ENCODE peak calls at places on chromosomes 3 and 15, in eight cellular contexts. H is NCI-H1105; N is stimulated activated CD4-positive, alpha-beta T cell treated with anti-CD3 and anti-CD28 coated beads, Interleukin-15, amount 100 ng/mL, for 1 hour; R is mucosa of gallbladder; C is WTC11; Q is naive thymus-derived CD4-positive, alpha-beta T cell; S is left ventricle myocardium inferior; U is GM19239. D is an unnamed sample.

GRCh38 chr3:141407817-141408216 is 39.5 kb downstream of the ZBTB38 start:
- DNase-seq in H (no peak), N (no peak), R (no peak), C (no peak), Q (no peak), S (no peak), U (no peak), D (no peak)

GRCh38 chr15:60822403-60822802 is 343.5 kb upstream of the ICE2 start:
- DNase-seq in H (no peak), N (no peak), R (no peak), C (no peak), Q (no peak), S (no peak), U (no peak), D (no peak)

GRCh38 chr3:4757056-4757948 is 221.9 kb upstream of the BHLHE40 start:
- DNase-seq in H (no peak), N (no peak), R (peak), C (no peak), Q (no peak), S (no peak), U (no peak), D (no peak)

GRCh38 chr3:126401611-126402160 is 7.0 kb downstream of the CFAP100 start:
- DNase-seq in H (no peak), N (no peak), R (no peak), C (no peak), Q (no peak), S (no peak), U (no peak), D (no peak)

GRCh38 chr15:67832965-67833503 is 6.8 kb downstream of the RNU6-1 start:
- DNase-seq in H (no peak), N (no peak), R (no peak), C (peak), Q (no peak), S (no peak), U (no peak), D (no peak)

GRCh38 chr3:143337387-143337786 is 217.8 kb downstream of the CHST2 start:
- DNase-seq in H (no peak), N (no peak), R (no peak), C (no peak), Q (no peak), S (no peak), U (no peak), D (peak)

GRCh38 chr3:78279066-78279465 is 1239.2 kb downstream of the ROBO2 start:
- DNase-seq in H (no peak), N (no peak), R (no peak), C (no peak), Q (no peak), S (no peak), U (no peak), D (no peak)

GRCh38 chr15:63044645-63045437 is 2.3 kb downstream of the TPM1 start:
- DNase-seq in H (no peak), N (no peak), R (peak), C (no peak), Q (no peak), S (peak), U (no peak), D (no peak)

GRCh38 chr3:60743631-60744164 is 507.6 kb downstream of the FHIT start:
- DNase-seq in H (peak), N (no peak), R (no peak), C (peak), Q (no peak), S (no peak), U (no peak), D (no peak)

GRCh38 chr3:196156160-196156559 is 55.0 kb downstream of the ZDHHC19 start:
- DNase-seq in H (no peak), N (no peak), R (no peak), C (no peak), Q (no peak), S (no peak), U (no peak), D (no peak)

GRCh38 chr3:14810070-14810732 is 8.6 kb upstream of the FGD5 start:
- DNase-seq in H (peak), N (no peak), R (no peak), C (peak), Q (no peak), S (peak), U (no peak), D (no peak)

GRCh38 chr15:33116218-33116617 is 78.3 kb downstream of the FMN1 start:
- DNase-seq in H (no peak), N (no peak), R (no peak), C (no peak), Q (no peak), S (no peak), U (no peak), D (no peak)

GRCh38 chr3:22729981-22730380 is 473.1 kb upstream of the UBE2E2 start:
- DNase-seq in H (no peak), N (no peak), R (no peak), C (no peak), Q (no peak), S (no peak), U (no peak), D (no peak)

GRCh38 chr15:100383302-100384107 is 41.7 kb upstream of the ADAMTS17 start:
- DNase-seq in H (no peak), N (no peak), R (peak), C (peak), Q (peak), S (no peak), U (no peak), D (no peak)

GRCh38 chr15:24068102-24068501 is 381.0 kb upstream of the NDN start:
- DNase-seq in H (no peak), N (no peak), R (no peak), C (no peak), Q (no peak), S (no peak), U (no peak), D (no peak)

GRCh38 chr15:89880727-89881126 is 13.1 kb downstream of the AP3S2 start:
- DNase-seq in H (no peak), N (no peak), R (no peak), C (no peak), Q (no peak), S (no peak), U (no peak), D (no peak)

GRCh38 chr3:98343647-98344507 is 9.8 kb upstream of the OR5K4 start:
- DNase-seq in H (peak), N (no peak), R (peak), C (peak), Q (no peak), S (no peak), U (peak), D (peak)

GRCh38 chr15:31021067-31021665 is 29.7 kb upstream of the MTMR10 start:
- DNase-seq in H (no peak), N (no peak), R (no peak), C (no peak), Q (no peak), S (no peak), U (no peak), D (no peak)

GRCh38 chr15:45224596-45225217 is 27.3 kb upstream of the SLC28A2 start:
- DNase-seq in H (no peak), N (no peak), R (peak), C (no peak), Q (no peak), S (no peak), U (no peak), D (no peak)

GRCh38 chr15:81293728-81294500 is 30.0 kb downstream of the STARD5 start:
- DNase-seq in H (no peak), N (peak), R (no peak), C (no peak), Q (peak), S (no peak), U (peak), D (no peak)

GRCh38 chr3:188043891-188044290 is 110.1 kb upstream of the LPP start:
- DNase-seq in H (no peak), N (no peak), R (no peak), C (no peak), Q (no peak), S (no peak), U (no peak), D (no peak)

GRCh38 chr3:54853573-54854404 is 74.1 kb downstream of the LRTM1 start:
- DNase-seq in H (peak), N (peak), R (peak), C (peak), Q (peak), S (peak), U (peak), D (peak)

GRCh38 chr15:52382647-52383046 is 87.0 kb upstream of the MYO5C start:
- DNase-seq in H (no peak), N (no peak), R (no peak), C (no peak), Q (no peak), S (no peak), U (no peak), D (no peak)

GRCh38 chr3:127015282-127016042 is 32.5 kb downstream of the PLXNA1 start:
- DNase-seq in H (peak), N (no peak), R (no peak), C (no peak), Q (no peak), S (no peak), U (peak), D (no peak)

GRCh38 chr15:31660800-31661199 is 334.2 kb downstream of the KLF13 start:
- DNase-seq in H (no peak), N (no peak), R (no peak), C (no peak), Q (no peak), S (no peak), U (no peak), D (no peak)

GRCh38 chr3:111944377-111944776 is 34.4 kb upstream of the ABHD10 start:
- DNase-seq in H (no peak), N (no peak), R (no peak), C (no peak), Q (no peak), S (no peak), U (no peak), D (no peak)

GRCh38 chr3:150737874-150738679 is 24.9 kb downstream of the SIAH2 start:
- DNase-seq in H (no peak), N (no peak), R (peak), C (no peak), Q (no peak), S (no peak), U (no peak), D (no peak)

GRCh38 chr3:179455954-179456353 is 4.7 kb upstream of the GNB4 start:
- DNase-seq in H (no peak), N (no peak), R (no peak), C (no peak), Q (no peak), S (no peak), U (no peak), D (no peak)

GRCh38 chr3:61561374-61562041 is at the start of gene PTPRG:
- DNase-seq in H (peak), N (no peak), R (peak), C (peak), Q (no peak), S (peak), U (peak), D (peak)

GRCh38 chr3:14166877-14167605 is 11.4 kb downstream of the XPC start:
- DNase-seq in H (no peak), N (no peak), R (no peak), C (no peak), Q (no peak), S (no peak), U (no peak), D (no peak)

GRCh38 chr3:13022348-13023250 is 50.6 kb downstream of the IQSEC1 start:
- DNase-seq in H (no peak), N (no peak), R (peak), C (peak), Q (no peak), S (peak), U (no peak), D (no peak)

D was measured in NCI-H1694.